ENCODE peak calls at places on chromosomes 13 and 19, in four cellular contexts. One of them, this sample, is unnamed.

GRCh38 chr13:59734393-59734792 is 429.3 kb downstream of the DIAPH3 start:
- DNase-seq in GDM1: no peak
- DNase-seq in CD8-positive, alpha-beta memory T cell: no peak
- DNase-seq in activated CD4-positive, alpha-beta T cell treated with anti-CD3 and anti-CD28 coated beads, Interleukin-2, amount 50 U/mL, for 1 hour: no peak
- DNase-seq in this sample: no peak

GRCh38 chr13:58594978-58595600 is 963.5 kb downstream of the PCDH17 start:
- DNase-seq in GDM1: no peak
- DNase-seq in CD8-positive, alpha-beta memory T cell: no peak
- DNase-seq in activated CD4-positive, alpha-beta T cell treated with anti-CD3 and anti-CD28 coated beads, Interleukin-2, amount 50 U/mL, for 1 hour: no peak
- DNase-seq in this sample: no peak

GRCh38 chr13:50400035-50400726 is 384.9 kb downstream of the KCNRG start:
- DNase-seq in GDM1: no peak
- DNase-seq in CD8-positive, alpha-beta memory T cell: no peak
- DNase-seq in activated CD4-positive, alpha-beta T cell treated with anti-CD3 and anti-CD28 coated beads, Interleukin-2, amount 50 U/mL, for 1 hour: no peak
- DNase-seq in this sample: no peak

GRCh38 chr19:8673281-8673891 is 25.2 kb downstream of the ACTL9 start:
- DNase-seq in GDM1: no peak
- DNase-seq in CD8-positive, alpha-beta memory T cell: no peak
- DNase-seq in activated CD4-positive, alpha-beta T cell treated with anti-CD3 and anti-CD28 coated beads, Interleukin-2, amount 50 U/mL, for 1 hour: no peak
- DNase-seq in this sample: no peak

GRCh38 chr13:20387006-20387405 is 138.7 kb downstream of the CRYL1 start:
- DNase-seq in GDM1: no peak
- DNase-seq in CD8-positive, alpha-beta memory T cell: no peak
- DNase-seq in activated CD4-positive, alpha-beta T cell treated with anti-CD3 and anti-CD28 coated beads, Interleukin-2, amount 50 U/mL, for 1 hour: no peak
- DNase-seq in this sample: no peak

GRCh38 chr13:31050486-31051400 is 111.0 kb downstream of the HSPH1 start:
- DNase-seq in GDM1: no peak
- DNase-seq in CD8-positive, alpha-beta memory T cell: no peak
- DNase-seq in activated CD4-positive, alpha-beta T cell treated with anti-CD3 and anti-CD28 coated beads, Interleukin-2, amount 50 U/mL, for 1 hour: no peak
- DNase-seq in this sample: no peak

GRCh38 chr19:30256510-30256850 is 115.7 kb upstream of the ZNF536 start:
- DNase-seq in activated CD4-positive, alpha-beta T cell treated with anti-CD3 and anti-CD28 coated beads, Interleukin-2, amount 50 U/mL, for 1 hour: no peak
- DNase-seq in GDM1: no peak
- DNase-seq in CD8-positive, alpha-beta memory T cell: no peak
- DNase-seq in this sample: no peak

GRCh38 chr13:45436953-45437352 is 18.8 kb upstream of the SLC25A30 start:
- DNase-seq in activated CD4-positive, alpha-beta T cell treated with anti-CD3 and anti-CD28 coated beads, Interleukin-2, amount 50 U/mL, for 1 hour: no peak
- DNase-seq in GDM1: no peak
- DNase-seq in CD8-positive, alpha-beta memory T cell: no peak
- DNase-seq in this sample: no peak

GRCh38 chr13:51942189-51942588 is 69.1 kb downstream of the ATP7B start:
- DNase-seq in GDM1: no peak
- DNase-seq in activated CD4-positive, alpha-beta T cell treated with anti-CD3 and anti-CD28 coated beads, Interleukin-2, amount 50 U/mL, for 1 hour: peak
- DNase-seq in CD8-positive, alpha-beta memory T cell: no peak
- DNase-seq in this sample: no peak

GRCh38 chr19:13135068-13136062 is 14.8 kb downstream of the STX10 start:
- DNase-seq in activated CD4-positive, alpha-beta T cell treated with anti-CD3 and anti-CD28 coated beads, Interleukin-2, amount 50 U/mL, for 1 hour: no peak
- DNase-seq in GDM1: no peak
- DNase-seq in CD8-positive, alpha-beta memory T cell: no peak
- DNase-seq in this sample: no peak

GRCh38 chr13:94073006-94073744 is 406.3 kb downstream of the DCT start:
- DNase-seq in GDM1: no peak
- DNase-seq in CD8-positive, alpha-beta memory T cell: no peak
- DNase-seq in activated CD4-positive, alpha-beta T cell treated with anti-CD3 and anti-CD28 coated beads, Interleukin-2, amount 50 U/mL, for 1 hour: no peak
- DNase-seq in this sample: no peak

GRCh38 chr13:75088915-75089314 is 393.1 kb downstream of the TBC1D4 start:
- DNase-seq in GDM1: no peak
- DNase-seq in CD8-positive, alpha-beta memory T cell: no peak
- DNase-seq in activated CD4-positive, alpha-beta T cell treated with anti-CD3 and anti-CD28 coated beads, Interleukin-2, amount 50 U/mL, for 1 hour: no peak
- DNase-seq in this sample: no peak

GRCh38 chr13:77476456-77476855 is 59.0 kb upstream of the SCEL start:
- DNase-seq in activated CD4-positive, alpha-beta T cell treated with anti-CD3 and anti-CD28 coated beads, Interleukin-2, amount 50 U/mL, for 1 hour: no peak
- DNase-seq in GDM1: no peak
- DNase-seq in CD8-positive, alpha-beta memory T cell: no peak
- DNase-seq in this sample: no peak

GRCh38 chr19:39498262-39499081 is at the start of gene DLL3:
- DNase-seq in GDM1: no peak
- DNase-seq in CD8-positive, alpha-beta memory T cell: no peak
- DNase-seq in activated CD4-positive, alpha-beta T cell treated with anti-CD3 and anti-CD28 coated beads, Interleukin-2, amount 50 U/mL, for 1 hour: no peak
- DNase-seq in this sample: no peak

GRCh38 chr13:52707375-52707774 is 32.2 kb downstream of the CNMD start:
- DNase-seq in CD8-positive, alpha-beta memory T cell: no peak
- DNase-seq in GDM1: no peak
- DNase-seq in activated CD4-positive, alpha-beta T cell treated with anti-CD3 and anti-CD28 coated beads, Interleukin-2, amount 50 U/mL, for 1 hour: no peak
- DNase-seq in this sample: no peak

GRCh38 chr13:102798653-102799543 is at the start of the genes BIVM and POGLUT2:
- DNase-seq in CD8-positive, alpha-beta memory T cell: peak
- DNase-seq in activated CD4-positive, alpha-beta T cell treated with anti-CD3 and anti-CD28 coated beads, Interleukin-2, amount 50 U/mL, for 1 hour: peak
- DNase-seq in GDM1: peak
- DNase-seq in this sample: peak

GRCh38 chr13:113969973-113970611 is 3.8 kb downstream of the C13orf46 start:
- DNase-seq in CD8-positive, alpha-beta memory T cell: no peak
- DNase-seq in GDM1: no peak
- DNase-seq in activated CD4-positive, alpha-beta T cell treated with anti-CD3 and anti-CD28 coated beads, Interleukin-2, amount 50 U/mL, for 1 hour: no peak
- DNase-seq in this sample: peak

GRCh38 chr19:42091300-42092266 is 15.6 kb downstream of the ZNF574 start:
- DNase-seq in GDM1: no peak
- DNase-seq in activated CD4-positive, alpha-beta T cell treated with anti-CD3 and anti-CD28 coated beads, Interleukin-2, amount 50 U/mL, for 1 hour: no peak
- DNase-seq in CD8-positive, alpha-beta memory T cell: no peak
- DNase-seq in this sample: no peak

GRCh38 chr13:113928701-113929627 is 44.9 kb downstream of the C13orf46 start:
- DNase-seq in CD8-positive, alpha-beta memory T cell: no peak
- DNase-seq in GDM1: no peak
- DNase-seq in activated CD4-positive, alpha-beta T cell treated with anti-CD3 and anti-CD28 coated beads, Interleukin-2, amount 50 U/mL, for 1 hour: no peak
- DNase-seq in this sample: peak

GRCh38 chr19:47406711-47407416 is 12.5 kb downstream of the MEIS3 start:
- DNase-seq in CD8-positive, alpha-beta memory T cell: no peak
- DNase-seq in GDM1: no peak
- DNase-seq in activated CD4-positive, alpha-beta T cell treated with anti-CD3 and anti-CD28 coated beads, Interleukin-2, amount 50 U/mL, for 1 hour: no peak
- DNase-seq in this sample: no peak

GRCh38 chr13:51542358-51542972 is 41.8 kb upstream of the WDFY2 start:
- DNase-seq in activated CD4-positive, alpha-beta T cell treated with anti-CD3 and anti-CD28 coated beads, Interleukin-2, amount 50 U/mL, for 1 hour: no peak
- DNase-seq in CD8-positive, alpha-beta memory T cell: no peak
- DNase-seq in GDM1: no peak
- DNase-seq in this sample: no peak

GRCh38 chr13:50068508-50068907 is 53.3 kb downstream of the KCNRG start:
- DNase-seq in CD8-positive, alpha-beta memory T cell: no peak
- DNase-seq in GDM1: no peak
- DNase-seq in activated CD4-positive, alpha-beta T cell treated with anti-CD3 and anti-CD28 coated beads, Interleukin-2, amount 50 U/mL, for 1 hour: no peak
- DNase-seq in this sample: no peak

GRCh38 chr19:6891761-6892385 is 4.5 kb downstream of the ADGRE1 start:
- DNase-seq in CD8-positive, alpha-beta memory T cell: no peak
- DNase-seq in GDM1: peak
- DNase-seq in activated CD4-positive, alpha-beta T cell treated with anti-CD3 and anti-CD28 coated beads, Interleukin-2, amount 50 U/mL, for 1 hour: no peak
- DNase-seq in this sample: no peak

GRCh38 chr19:56223481-56223880 is 21.4 kb downstream of the ZSCAN5C start:
- DNase-seq in GDM1: no peak
- DNase-seq in activated CD4-positive, alpha-beta T cell treated with anti-CD3 and anti-CD28 coated beads, Interleukin-2, amount 50 U/mL, for 1 hour: no peak
- DNase-seq in CD8-positive, alpha-beta memory T cell: no peak
- DNase-seq in this sample: no peak

GRCh38 chr19:57566396-57567256 is 7.0 kb upstream of the ZNF550 start:
- DNase-seq in CD8-positive, alpha-beta memory T cell: no peak
- DNase-seq in GDM1: no peak
- DNase-seq in activated CD4-positive, alpha-beta T cell treated with anti-CD3 and anti-CD28 coated beads, Interleukin-2, amount 50 U/mL, for 1 hour: no peak
- DNase-seq in this sample: no peak

GRCh38 chr13:107901230-107901629 is 314.1 kb downstream of the LIG4 start:
- DNase-seq in CD8-positive, alpha-beta memory T cell: no peak
- DNase-seq in GDM1: no peak
- DNase-seq in activated CD4-positive, alpha-beta T cell treated with anti-CD3 and anti-CD28 coated beads, Interleukin-2, amount 50 U/mL, for 1 hour: no peak
- DNase-seq in this sample: no peak

GRCh38 chr13:79742923-79743322 is 262.0 kb downstream of the NDFIP2 start:
- DNase-seq in GDM1: no peak
- DNase-seq in activated CD4-positive, alpha-beta T cell treated with anti-CD3 and anti-CD28 coated beads, Interleukin-2, amount 50 U/mL, for 1 hour: no peak
- DNase-seq in CD8-positive, alpha-beta memory T cell: no peak
- DNase-seq in this sample: no peak

GRCh38 chr13:27171830-27172494 is 351 bp upstream of the USP12 start:
- DNase-seq in CD8-positive, alpha-beta memory T cell: peak
- DNase-seq in activated CD4-positive, alpha-beta T cell treated with anti-CD3 and anti-CD28 coated beads, Interleukin-2, amount 50 U/mL, for 1 hour: peak
- DNase-seq in GDM1: peak
- DNase-seq in this sample: peak

GRCh38 chr19:1073063-1073955 is 6.3 kb downstream of the ARHGAP45 start:
- DNase-seq in GDM1: no peak
- DNase-seq in CD8-positive, alpha-beta memory T cell: no peak
- DNase-seq in activated CD4-positive, alpha-beta T cell treated with anti-CD3 and anti-CD28 coated beads, Interleukin-2, amount 50 U/mL, for 1 hour: no peak
- DNase-seq in this sample: peak

GRCh38 chr13:76216729-76217128 is 580.6 kb downstream of the LMO7 start:
- DNase-seq in GDM1: no peak
- DNase-seq in activated CD4-positive, alpha-beta T cell treated with anti-CD3 and anti-CD28 coated beads, Interleukin-2, amount 50 U/mL, for 1 hour: no peak
- DNase-seq in CD8-positive, alpha-beta memory T cell: no peak
- DNase-seq in this sample: no peak

GRCh38 chr19:12668937-12669271 is 2.3 kb downstream of the WDR83 start:
- DNase-seq in CD8-positive, alpha-beta memory T cell: peak
- DNase-seq in activated CD4-positive, alpha-beta T cell treated with anti-CD3 and anti-CD28 coated beads, Interleukin-2, amount 50 U/mL, for 1 hour: peak
- DNase-seq in GDM1: no peak
- DNase-seq in this sample: peak

GRCh38 chr13:40787062-40787461 is 2.3 kb upstream of the SLC25A15 start:
- DNase-seq in GDM1: no peak
- DNase-seq in CD8-positive, alpha-beta memory T cell: no peak
- DNase-seq in activated CD4-positive, alpha-beta T cell treated with anti-CD3 and anti-CD28 coated beads, Interleukin-2, amount 50 U/mL, for 1 hour: no peak
- DNase-seq in this sample: no peak

GRCh38 chr19:18416778-18417249 is 2.4 kb upstream of the SSBP4 start:
- DNase-seq in activated CD4-positive, alpha-beta T cell treated with anti-CD3 and anti-CD28 coated beads, Interleukin-2, amount 50 U/mL, for 1 hour: peak
- DNase-seq in CD8-positive, alpha-beta memory T cell: peak
- DNase-seq in GDM1: peak
- DNase-seq in this sample: peak

GRCh38 chr19:35712910-35713845 is 4.6 kb upstream of the KMT2B start:
- DNase-seq in activated CD4-positive, alpha-beta T cell treated with anti-CD3 and anti-CD28 coated beads, Interleukin-2, amount 50 U/mL, for 1 hour: no peak
- DNase-seq in GDM1: no peak
- DNase-seq in CD8-positive, alpha-beta memory T cell: peak
- DNase-seq in this sample: no peak

GRCh38 chr13:87129602-87130300 is 541.4 kb upstream of the SLITRK5 start:
- DNase-seq in GDM1: no peak
- DNase-seq in activated CD4-positive, alpha-beta T cell treated with anti-CD3 and anti-CD28 coated beads, Interleukin-2, amount 50 U/mL, for 1 hour: no peak
- DNase-seq in CD8-positive, alpha-beta memory T cell: no peak
- DNase-seq in this sample: no peak

GRCh38 chr13:59358014-59358413 is 805.7 kb downstream of the DIAPH3 start:
- DNase-seq in GDM1: no peak
- DNase-seq in CD8-positive, alpha-beta memory T cell: no peak
- DNase-seq in activated CD4-positive, alpha-beta T cell treated with anti-CD3 and anti-CD28 coated beads, Interleukin-2, amount 50 U/mL, for 1 hour: no peak
- DNase-seq in this sample: no peak

GRCh38 chr19:38404858-38405257 is 2.0 kb downstream of the FAM98C start:
- DNase-seq in CD8-positive, alpha-beta memory T cell: no peak
- DNase-seq in activated CD4-positive, alpha-beta T cell treated with anti-CD3 and anti-CD28 coated beads, Interleukin-2, amount 50 U/mL, for 1 hour: no peak
- DNase-seq in GDM1: no peak
- DNase-seq in this sample: no peak